ENCODE peak calls at places on chromosomes 2 and 18, in nine cellular contexts. One of them, this sample, is unnamed.
A peak's percentile ranks its signal among the peaks of the same experiment; 100 is the strongest.

GRCh38 chr18:48022021-48022420 is 91.6 kb upstream of the SMAD2 start:
- DNase-seq in GM12891: no peak
- DNase-seq in transverse colon: no peak
- DNase-seq in esophagus squamous epithelium: no peak
- DNase-seq in stomach: peak; percentile 10
- DNase-seq in body of pancreas: no peak
- DNase-seq in gastrocnemius medialis: no peak
- DNase-seq in testis: no peak
- DNase-seq in H54: no peak
- DNase-seq in this sample: peak; percentile 59

GRCh38 chr18:23998811-23999210 is 15.7 kb upstream of the TTC39C start:
- DNase-seq in GM12891: no peak
- DNase-seq in transverse colon: no peak
- DNase-seq in esophagus squamous epithelium: no peak
- DNase-seq in stomach: no peak
- DNase-seq in body of pancreas: no peak
- DNase-seq in gastrocnemius medialis: no peak
- DNase-seq in testis: no peak
- DNase-seq in H54: no peak
- DNase-seq in this sample: no peak

GRCh38 chr2:208250401-208250800 is 4.5 kb downstream of the IDH1 start:
- DNase-seq in GM12891: no peak
- DNase-seq in transverse colon: no peak
- DNase-seq in esophagus squamous epithelium: no peak
- DNase-seq in stomach: no peak
- DNase-seq in body of pancreas: no peak
- DNase-seq in gastrocnemius medialis: no peak
- DNase-seq in testis: no peak
- DNase-seq in H54: no peak
- DNase-seq in this sample: no peak

GRCh38 chr18:59528866-59529265 is 168.4 kb downstream of the CCBE1 start:
- DNase-seq in GM12891: no peak
- DNase-seq in transverse colon: no peak
- DNase-seq in esophagus squamous epithelium: no peak
- DNase-seq in stomach: no peak
- DNase-seq in body of pancreas: no peak
- DNase-seq in gastrocnemius medialis: no peak
- DNase-seq in testis: no peak
- DNase-seq in H54: no peak
- DNase-seq in this sample: no peak

GRCh38 chr2:147173186-147173575 is 671.6 kb upstream of the ACVR2A start:
- DNase-seq in GM12891: no peak
- DNase-seq in transverse colon: no peak
- DNase-seq in esophagus squamous epithelium: no peak
- DNase-seq in stomach: no peak
- DNase-seq in body of pancreas: no peak
- DNase-seq in gastrocnemius medialis: no peak
- DNase-seq in testis: no peak
- DNase-seq in H54: no peak
- DNase-seq in this sample: no peak

GRCh38 chr18:13630869-13631268 is 95.5 kb downstream of the FAM210A start:
- DNase-seq in GM12891: no peak
- DNase-seq in transverse colon: no peak
- DNase-seq in esophagus squamous epithelium: no peak
- DNase-seq in stomach: no peak
- DNase-seq in body of pancreas: no peak
- DNase-seq in gastrocnemius medialis: no peak
- DNase-seq in testis: no peak
- DNase-seq in H54: no peak
- DNase-seq in this sample: no peak

GRCh38 chr2:57542081-57542480 is 504.5 kb upstream of the VRK2 start:
- DNase-seq in GM12891: no peak
- DNase-seq in transverse colon: no peak
- DNase-seq in esophagus squamous epithelium: no peak
- DNase-seq in stomach: no peak
- DNase-seq in body of pancreas: no peak
- DNase-seq in gastrocnemius medialis: no peak
- DNase-seq in testis: no peak
- DNase-seq in H54: no peak
- DNase-seq in this sample: no peak

GRCh38 chr18:30632058-30632718 is 410.4 kb downstream of the DSC3 start:
- DNase-seq in GM12891: no peak
- DNase-seq in transverse colon: no peak
- DNase-seq in esophagus squamous epithelium: no peak
- DNase-seq in stomach: no peak
- DNase-seq in body of pancreas: no peak
- DNase-seq in gastrocnemius medialis: no peak
- DNase-seq in testis: no peak
- DNase-seq in H54: no peak
- DNase-seq in this sample: no peak

GRCh38 chr18:34738173-34738894 is 28.2 kb downstream of the DTNA start:
- DNase-seq in GM12891: no peak
- DNase-seq in transverse colon: no peak
- DNase-seq in esophagus squamous epithelium: no peak
- DNase-seq in stomach: no peak
- DNase-seq in body of pancreas: peak; percentile 12
- DNase-seq in gastrocnemius medialis: peak; percentile 61
- DNase-seq in testis: peak; percentile 13
- DNase-seq in H54: no peak
- DNase-seq in this sample: no peak

GRCh38 chr18:55508637-55509036 is 79.4 kb downstream of the TCF4 start:
- DNase-seq in GM12891: no peak
- DNase-seq in transverse colon: no peak
- DNase-seq in esophagus squamous epithelium: no peak
- DNase-seq in stomach: no peak
- DNase-seq in body of pancreas: no peak
- DNase-seq in gastrocnemius medialis: no peak
- DNase-seq in testis: no peak
- DNase-seq in H54: no peak
- DNase-seq in this sample: no peak

GRCh38 chr18:55513199-55513598 is 74.8 kb downstream of the TCF4 start:
- DNase-seq in GM12891: no peak
- DNase-seq in transverse colon: no peak
- DNase-seq in esophagus squamous epithelium: no peak
- DNase-seq in stomach: no peak
- DNase-seq in body of pancreas: no peak
- DNase-seq in gastrocnemius medialis: no peak
- DNase-seq in testis: no peak
- DNase-seq in H54: no peak
- DNase-seq in this sample: no peak

GRCh38 chr18:55511277-55511676 is 76.7 kb downstream of the TCF4 start:
- DNase-seq in GM12891: no peak
- DNase-seq in transverse colon: no peak
- DNase-seq in esophagus squamous epithelium: no peak
- DNase-seq in stomach: no peak
- DNase-seq in body of pancreas: no peak
- DNase-seq in gastrocnemius medialis: no peak
- DNase-seq in testis: no peak
- DNase-seq in H54: no peak
- DNase-seq in this sample: no peak

GRCh38 chr18:55509631-55510372 is 78.2 kb downstream of the TCF4 start:
- DNase-seq in GM12891: peak; percentile 23
- DNase-seq in transverse colon: no peak
- DNase-seq in esophagus squamous epithelium: no peak
- DNase-seq in stomach: no peak
- DNase-seq in body of pancreas: no peak
- DNase-seq in gastrocnemius medialis: no peak
- DNase-seq in testis: no peak
- DNase-seq in H54: no peak
- DNase-seq in this sample: no peak

GRCh38 chr18:55510809-55511208 is 77.2 kb downstream of the TCF4 start:
- DNase-seq in GM12891: no peak
- DNase-seq in transverse colon: no peak
- DNase-seq in esophagus squamous epithelium: no peak
- DNase-seq in stomach: no peak
- DNase-seq in body of pancreas: no peak
- DNase-seq in gastrocnemius medialis: peak; percentile 16
- DNase-seq in testis: no peak
- DNase-seq in H54: no peak
- DNase-seq in this sample: no peak
- TF ChIP-seq POLR2A in GM12891: no peak
- TF ChIP-seq POLR2A in transverse colon: no peak
- TF ChIP-seq POLR2A in esophagus squamous epithelium: no peak
- TF ChIP-seq POLR2A in stomach: no peak
- TF ChIP-seq POLR2A in body of pancreas: no peak
- TF ChIP-seq POLR2A in gastrocnemius medialis: peak; percentile 48
- TF ChIP-seq POLR2A in testis: no peak
- TF ChIP-seq POLR2A in H54: no peak
- TF ChIP-seq POLR2A in this sample: no peak

GRCh38 chr2:241861264-241861663 is 2.6 kb upstream of the PDCD1 start:
- DNase-seq in GM12891: no peak
- DNase-seq in transverse colon: no peak
- DNase-seq in esophagus squamous epithelium: no peak
- DNase-seq in stomach: no peak
- DNase-seq in body of pancreas: no peak
- DNase-seq in gastrocnemius medialis: no peak
- DNase-seq in testis: no peak
- DNase-seq in H54: no peak
- DNase-seq in this sample: no peak

GRCh38 chr2:241859017-241859435 is 332 bp upstream of the PDCD1 start:
- DNase-seq in GM12891: no peak
- DNase-seq in transverse colon: no peak
- DNase-seq in esophagus squamous epithelium: no peak
- DNase-seq in stomach: no peak
- DNase-seq in body of pancreas: no peak
- DNase-seq in gastrocnemius medialis: no peak
- DNase-seq in testis: no peak
- DNase-seq in H54: no peak
- DNase-seq in this sample: no peak

GRCh38 chr2:241860184-241861078 is 1.7 kb upstream of the PDCD1 start:
- DNase-seq in GM12891: no peak
- DNase-seq in transverse colon: no peak
- DNase-seq in esophagus squamous epithelium: no peak
- DNase-seq in stomach: no peak
- DNase-seq in body of pancreas: no peak
- DNase-seq in gastrocnemius medialis: no peak
- DNase-seq in testis: no peak
- DNase-seq in H54: no peak
- DNase-seq in this sample: peak; percentile 63

GRCh38 chr2:241858206-241859016 is at the start of gene PDCD1:
- DNase-seq in GM12891: peak; percentile 92
- DNase-seq in transverse colon: peak; percentile 47
- DNase-seq in esophagus squamous epithelium: no peak
- DNase-seq in stomach: peak; percentile 34
- DNase-seq in body of pancreas: peak; percentile 45
- DNase-seq in gastrocnemius medialis: no peak
- DNase-seq in testis: peak; percentile 47
- DNase-seq in H54: no peak
- DNase-seq in this sample: peak; percentile 68

GRCh38 chr2:241859436-241860183 is 916 bp upstream of the PDCD1 start:
- DNase-seq in GM12891: peak; percentile 88
- DNase-seq in transverse colon: peak; percentile 47
- DNase-seq in esophagus squamous epithelium: no peak
- DNase-seq in stomach: no peak
- DNase-seq in body of pancreas: no peak
- DNase-seq in gastrocnemius medialis: no peak
- DNase-seq in testis: peak; percentile 81
- DNase-seq in H54: no peak
- DNase-seq in this sample: peak; percentile 81
- TF ChIP-seq POLR2A in GM12891: peak; percentile 28
- TF ChIP-seq POLR2A in transverse colon: no peak
- TF ChIP-seq POLR2A in esophagus squamous epithelium: no peak
- TF ChIP-seq POLR2A in stomach: no peak
- TF ChIP-seq POLR2A in body of pancreas: no peak
- TF ChIP-seq POLR2A in gastrocnemius medialis: peak; percentile 30
- TF ChIP-seq POLR2A in testis: no peak
- TF ChIP-seq POLR2A in H54: no peak
- TF ChIP-seq POLR2A in this sample: no peak

DNA sequence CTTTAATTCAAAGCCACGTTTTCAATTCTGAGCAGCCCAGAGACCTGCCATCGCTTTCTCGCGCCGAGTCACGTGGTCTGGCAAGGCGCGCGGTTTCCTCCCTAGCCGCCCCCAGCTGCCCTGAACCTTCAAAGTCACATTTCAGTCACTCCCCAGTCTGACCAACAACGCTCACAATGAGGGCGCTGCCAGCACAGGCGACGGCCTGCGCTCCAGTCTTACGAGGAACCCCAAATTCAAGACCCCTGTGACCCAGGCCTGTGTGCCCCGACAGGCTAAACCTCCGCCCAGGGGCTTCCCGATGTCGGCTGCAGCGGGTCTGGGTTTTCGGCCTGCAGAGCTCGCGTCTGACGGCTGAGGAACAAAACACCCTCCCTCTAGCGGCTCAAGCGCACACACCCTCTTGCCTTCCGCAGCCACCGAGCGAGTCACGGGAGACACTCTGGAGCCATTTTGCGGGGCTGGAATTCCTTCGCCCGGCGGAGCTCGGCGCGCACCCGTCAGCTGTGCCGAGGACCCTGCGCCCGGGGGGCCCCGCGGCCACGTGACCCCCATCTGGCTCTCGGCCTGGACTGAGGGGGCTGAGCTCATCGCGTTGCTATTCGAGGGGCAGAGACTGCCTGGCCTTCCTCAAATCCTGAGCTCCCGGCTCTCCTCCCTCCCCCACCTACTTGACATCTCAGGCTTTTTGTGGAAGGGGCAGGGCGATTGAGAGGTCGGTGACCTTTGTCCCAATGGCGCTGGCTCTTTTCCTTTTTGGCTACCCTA is 69.9 kb upstream of the ITGB6 start:
- DNase-seq in GM12891: peak; percentile 74
- DNase-seq in transverse colon: peak; percentile 84
- DNase-seq in esophagus squamous epithelium: peak; percentile 18
- DNase-seq in stomach: peak; percentile 79
- DNase-seq in body of pancreas: peak; percentile 87
- DNase-seq in gastrocnemius medialis: peak; percentile 80
- DNase-seq in testis: peak; percentile 86
- DNase-seq in H54: peak; percentile 78
- DNase-seq in this sample: peak; percentile 96
- TF ChIP-seq POLR2A in GM12891: no peak
- TF ChIP-seq POLR2A in transverse colon: peak; percentile 62
- TF ChIP-seq POLR2A in esophagus squamous epithelium: no peak
- TF ChIP-seq POLR2A in stomach: no peak
- TF ChIP-seq POLR2A in body of pancreas: peak; percentile 74
- TF ChIP-seq POLR2A in gastrocnemius medialis: peak; percentile 63
- TF ChIP-seq POLR2A in testis: no peak
- TF ChIP-seq POLR2A in H54: peak; percentile 18
- TF ChIP-seq POLR2A in this sample: peak; percentile 39

DNA sequence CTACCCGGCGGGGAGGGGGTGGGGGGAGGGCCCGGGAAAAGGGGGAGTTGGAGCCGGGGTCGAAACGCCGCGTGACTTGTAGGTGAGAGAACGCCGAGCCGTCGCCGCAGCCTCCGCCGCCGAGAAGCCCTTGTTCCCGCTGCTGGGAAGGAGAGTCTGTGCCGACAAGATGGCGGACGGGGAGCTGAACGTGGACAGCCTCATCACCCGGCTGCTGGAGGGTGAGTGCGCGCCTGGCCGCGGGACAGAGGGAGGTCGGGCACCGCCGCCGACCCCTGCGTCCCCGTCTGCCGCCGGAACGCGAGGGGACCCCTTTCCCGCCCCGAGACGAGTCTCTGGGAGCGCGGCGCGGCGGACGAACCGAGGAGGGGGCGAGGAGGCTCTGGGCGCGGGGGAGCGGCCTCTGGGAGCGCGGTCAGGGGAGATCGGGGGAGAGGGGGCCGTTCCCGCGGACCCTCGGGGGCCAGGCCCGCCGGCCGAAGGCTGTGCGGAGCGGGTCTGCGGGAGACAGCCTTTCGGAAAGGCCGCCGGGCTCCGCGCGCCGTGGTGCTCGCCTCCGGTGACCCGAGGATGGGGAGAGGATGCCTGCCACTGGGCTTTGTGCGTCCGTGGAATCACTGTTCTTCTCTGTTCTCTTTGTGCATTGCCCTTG is 452 bp downstream of the PPP1CB start:
- DNase-seq in GM12891: peak; percentile 18
- DNase-seq in transverse colon: no peak
- DNase-seq in esophagus squamous epithelium: peak; percentile 86
- DNase-seq in stomach: peak; percentile 37
- DNase-seq in body of pancreas: peak; percentile 49
- DNase-seq in gastrocnemius medialis: no peak
- DNase-seq in testis: no peak
- DNase-seq in H54: peak; percentile 50
- DNase-seq in this sample: peak; percentile 74
- TF ChIP-seq POLR2A in GM12891: peak; percentile 50
- TF ChIP-seq POLR2A in transverse colon: no peak
- TF ChIP-seq POLR2A in esophagus squamous epithelium: no peak
- TF ChIP-seq POLR2A in stomach: no peak
- TF ChIP-seq POLR2A in body of pancreas: no peak
- TF ChIP-seq POLR2A in gastrocnemius medialis: no peak
- TF ChIP-seq POLR2A in testis: no peak
- TF ChIP-seq POLR2A in H54: peak; percentile 46
- TF ChIP-seq POLR2A in this sample: peak; percentile 41